ENCODE peak calls at places on chromosomes 16 and 17, in four cellular contexts. J, D, A and B are unnamed samples.

GRCh38 chr16:11757671-11758545 is 15.3 kb upstream of the TXNDC11 start:
- DNase-seq in J (no peak), D (no peak), A (no peak), B (no peak)

GRCh38 chr16:61030616-61031015 is 1005.6 kb downstream of the CDH8 start:
- DNase-seq in J (no peak), D (no peak), A (no peak), B (no peak)

GRCh38 chr17:39694593-39694992 is 5.3 kb upstream of the ERBB2 start:
- DNase-seq in J (no peak), D (no peak), A (no peak), B (no peak)

GRCh38 chr16:77406680-77407079 is 28.2 kb downstream of the ADAMTS18 start:
- DNase-seq in J (no peak), D (no peak), A (no peak), B (no peak)

GRCh38 chr16:17261197-17261858 is 209.4 kb downstream of the XYLT1 start:
- DNase-seq in J (no peak), D (no peak), A (no peak), B (no peak)

GRCh38 chr17:17780941-17781590 is 55.7 kb downstream of the SREBF1 start:
- DNase-seq in J (peak), D (no peak), A (no peak), B (no peak)

GRCh38 chr16:2934450-2934849 is 22.7 kb downstream of the FLYWCH1 start:
- DNase-seq in J (no peak), D (no peak), A (no peak), B (no peak)

GRCh38 chr16:59046335-59046734 is 312.2 kb upstream of the GOT2 start:
- DNase-seq in J (no peak), D (no peak), A (no peak), B (no peak)

GRCh38 chr17:63361182-63361581 is 84.9 kb downstream of the CYB561 start:
- DNase-seq in J (no peak), D (no peak), A (no peak), B (peak)

GRCh38 chr16:70688266-70688742 is 2.5 kb upstream of the MTSS2 start:
- DNase-seq in J (peak), D (no peak), A (no peak), B (peak)

GRCh38 chr17:72531729-72532128 is 410.9 kb downstream of the SOX9 start:
- DNase-seq in J (no peak), D (no peak), A (no peak), B (no peak)

GRCh38 chr16:85438981-85439639 is 174.0 kb upstream of the GSE1 start:
- DNase-seq in J (no peak), D (no peak), A (no peak), B (no peak)

GRCh38 chr17:40956401-40957254 is 10.1 kb downstream of the KRT39 start:
- DNase-seq in J (no peak), D (no peak), A (no peak), B (no peak)

GRCh38 chr17:59254742-59255141 is 34.4 kb downstream of the GDPD1 start:
- DNase-seq in J (no peak), D (no peak), A (no peak), B (no peak)

GRCh38 chr16:88435437-88436355 is 17.4 kb upstream of the ZFPM1 start:
- DNase-seq in J (no peak), D (no peak), A (no peak), B (peak)

GRCh38 chr16:81483064-81483969 is 38.7 kb downstream of the CMIP start:
- DNase-seq in J (no peak), D (no peak), A (no peak), B (no peak)

GRCh38 chr17:19744492-19744891 is 3.6 kb downstream of the ALDH3A1 start:
- DNase-seq in J (no peak), D (no peak), A (no peak), B (no peak)

GRCh38 chr17:73718912-73719311 is 74.7 kb upstream of the SDK2 start:
- DNase-seq in J (peak), D (no peak), A (no peak), B (no peak)

GRCh38 chr16:84292032-84292431 is 2.6 kb upstream of the WFDC1 start:
- DNase-seq in J (no peak), D (no peak), A (no peak), B (no peak)

GRCh38 chr17:63932008-63932561 is at the start of gene CD79B:
- DNase-seq in J (no peak), D (peak), A (no peak), B (no peak)

GRCh38 chr17:64278614-64279013 is 15.6 kb upstream of the TEX2 start:
- DNase-seq in J (no peak), D (peak), A (no peak), B (no peak)

GRCh38 chr17:61479493-61480413 is 27.5 kb downstream of the TBX4 start:
- DNase-seq in J (no peak), D (no peak), A (no peak), B (no peak)

GRCh38 chr17:15884731-15885130 is 60.2 kb upstream of the ADORA2B start:
- DNase-seq in J (no peak), D (no peak), A (no peak), B (no peak)

GRCh38 chr16:25464058-25464457 is 206.4 kb upstream of the ZKSCAN2 start:
- DNase-seq in J (no peak), D (no peak), A (no peak), B (no peak)

DNA sequence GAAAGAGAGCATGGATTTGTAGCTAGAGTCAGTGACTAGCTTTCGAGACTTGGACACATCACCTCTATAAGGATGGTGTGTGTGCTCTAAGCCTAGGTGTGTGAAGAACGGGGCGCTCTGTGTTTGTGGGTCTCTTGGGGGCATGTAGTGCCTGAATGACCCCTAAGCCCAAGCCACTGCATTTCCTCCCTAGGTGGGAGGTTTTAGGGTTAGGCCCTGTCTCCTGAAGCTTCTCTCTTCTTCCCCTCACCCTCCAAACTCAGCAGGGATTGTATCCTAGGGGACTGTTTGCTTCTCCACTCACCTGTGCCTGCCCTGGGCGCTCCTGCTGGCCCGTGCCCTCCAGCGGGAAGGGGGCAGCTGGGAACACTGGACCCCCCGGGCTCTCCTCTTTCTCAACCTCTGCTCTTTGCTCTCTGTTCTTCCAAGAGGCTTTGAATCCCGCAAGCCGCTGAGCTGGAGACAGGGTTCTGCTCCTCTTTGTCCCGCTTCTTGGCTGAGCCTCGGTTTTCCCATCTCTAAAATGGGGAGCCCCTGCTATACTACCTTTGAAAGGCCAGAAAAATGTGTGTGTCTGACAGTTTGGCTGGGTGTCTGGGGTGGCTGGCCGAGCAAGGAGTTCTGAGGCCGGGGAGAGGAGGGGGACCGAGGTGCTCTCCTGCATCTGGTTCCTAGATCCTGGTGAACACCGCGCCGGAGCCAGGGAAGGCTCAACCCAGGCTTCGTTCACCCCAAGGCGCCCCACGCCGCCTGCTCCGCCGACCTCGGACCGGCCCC is 810 bp downstream of the CYGB start:
- DNase-seq in J (no peak), D (no peak), A (no peak), B (no peak)
- H3K4me3 ChIP-seq in J (peak), D (no peak), A (peak), B (peak)

DNA sequence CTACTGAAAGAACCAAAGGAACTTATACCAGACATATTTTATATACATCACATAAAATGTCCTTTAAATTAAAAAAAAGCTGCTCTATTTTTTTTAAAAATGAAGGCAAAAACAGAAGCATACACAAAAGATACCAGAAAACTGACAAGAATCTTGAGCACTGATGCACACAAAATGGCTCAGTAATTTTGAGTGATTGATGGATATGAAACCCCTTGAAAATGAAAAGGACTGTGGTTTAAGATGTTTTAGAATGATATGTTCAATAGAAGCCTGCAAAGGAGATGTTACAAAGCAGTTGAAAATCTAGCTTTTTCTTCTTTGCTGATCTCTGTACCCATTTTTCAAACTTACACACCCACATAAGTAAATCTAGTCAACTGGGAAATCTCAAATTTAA is 2.7 kb downstream of the C16orf87 start:
- DNase-seq in J (no peak), D (no peak), A (no peak), B (no peak)
- H3K4me3 ChIP-seq in J (peak), D (peak), A (no peak), B (no peak)

GRCh38 chr16:87177627-87178026 is 139.6 kb downstream of the C16orf95 start:
- DNase-seq in J (no peak), D (no peak), A (no peak), B (peak)
- H3K4me3 ChIP-seq in J (no peak), D (no peak), A (no peak), B (no peak)

GRCh38 chr17:49496866-49497146 is 1.7 kb downstream of the NGFR start:
- DNase-seq in J (no peak), D (no peak), A (no peak), B (no peak)

GRCh38 chr17:49497147-49498036 is 2.3 kb downstream of the NGFR start:
- DNase-seq in J (peak), D (no peak), A (no peak), B (no peak)

GRCh38 chr17:49495842-49496182 is 719 bp downstream of the NGFR start:
- DNase-seq in J (no peak), D (no peak), A (no peak), B (no peak)

GRCh38 chr17:49494937-49495841 is at the start of gene NGFR:
- DNase-seq in J (peak), D (peak), A (no peak), B (no peak)

DNA sequence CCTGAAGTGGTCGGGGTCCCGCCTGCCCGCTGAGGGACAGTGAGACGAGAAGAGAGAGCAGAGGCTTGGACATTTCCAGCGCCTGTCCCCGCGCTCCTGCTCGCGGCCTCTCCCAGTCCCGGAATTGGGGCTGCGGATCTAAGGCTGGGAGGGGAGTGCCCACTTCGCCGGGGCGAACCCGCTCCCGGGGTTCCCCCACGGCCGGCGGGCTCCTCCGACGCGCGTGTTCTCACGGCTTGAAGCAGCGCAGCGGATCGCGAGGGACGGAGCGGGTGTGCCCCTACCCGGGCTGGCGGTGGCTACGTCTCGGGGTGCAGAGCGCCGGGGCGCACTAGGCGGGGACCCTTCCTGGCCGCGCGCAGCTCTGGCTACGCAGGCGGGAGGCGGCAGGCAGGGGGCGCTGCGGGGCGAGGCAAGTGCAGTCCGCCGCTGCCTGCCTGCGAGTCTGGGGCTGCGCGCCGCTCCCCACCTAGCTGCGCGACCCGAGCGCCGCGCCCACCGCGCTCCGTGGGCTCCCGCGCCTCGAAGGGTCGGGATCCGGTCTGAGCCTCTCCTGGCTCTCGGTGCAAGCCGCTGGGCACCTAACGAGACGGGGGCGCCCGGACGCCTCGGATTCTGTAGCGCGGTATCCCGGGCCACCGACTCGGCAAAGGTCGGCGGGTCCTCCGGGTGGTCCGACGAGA is 1.2 kb downstream of the NGFR start:
- DNase-seq in J (peak), D (peak), A (no peak), B (peak)
- H3K4me3 ChIP-seq in J (peak), D (peak), A (peak), B (no peak)